ENCODE peak calls at places on chromosomes 11 and 22, in six cellular contexts. E, N, Y, L, U and Q are unnamed samples.

GRCh38 chr22:46297151-46297819 is 615 bp downstream of the GTSE1 start:
- DNase-seq in E (no peak), N (peak; percentile 54), Y (peak; percentile 30), L (no peak), U (no peak), Q (no peak)

GRCh38 chr11:127925430-127925829 is 661.9 kb downstream of the ETS1 start:
- DNase-seq in E (no peak), N (no peak), Y (no peak), L (no peak), U (no peak), Q (no peak)

GRCh38 chr22:38177926-38178604 is 3.6 kb downstream of the PLA2G6 start:
- DNase-seq in E (peak; percentile 82), N (peak; percentile 33), Y (peak; percentile 52), L (peak; percentile 45), U (peak; percentile 82), Q (no peak)

GRCh38 chr11:33575311-33575710 is 125.3 kb downstream of the C11orf91 start:
- DNase-seq in E (no peak), N (no peak), Y (no peak), L (no peak), U (no peak), Q (no peak)

GRCh38 chr11:129248618-129249017 is 56.5 kb upstream of the ARHGAP32 start:
- DNase-seq in E (no peak), N (no peak), Y (no peak), L (no peak), U (no peak), Q (no peak)

GRCh38 chr22:30564766-30565118 is 9.7 kb downstream of the GAL3ST1 start:
- DNase-seq in E (no peak), N (peak; percentile 52), Y (no peak), L (no peak), U (no peak), Q (no peak)

GRCh38 chr11:17629113-17629512 is 82.1 kb downstream of the OTOG start:
- DNase-seq in E (no peak), N (no peak), Y (no peak), L (peak; percentile 18), U (no peak), Q (no peak)

GRCh38 chr22:42939941-42940653 is 74.9 kb downstream of the PACSIN2 start:
- DNase-seq in E (peak; percentile 78), N (no peak), Y (no peak), L (peak; percentile 69), U (no peak), Q (no peak)

GRCh38 chr22:49142281-49142680 is 685.4 kb downstream of the BRD1 start:
- DNase-seq in E (no peak), N (no peak), Y (no peak), L (no peak), U (no peak), Q (peak; percentile 41)

GRCh38 chr11:46686886-46687810 is 13.3 kb downstream of the ARHGAP1 start:
- DNase-seq in E (no peak), N (no peak), Y (no peak), L (no peak), U (no peak), Q (no peak)

GRCh38 chr11:111905391-111905790 is 6.2 kb downstream of the CRYAB start:
- DNase-seq in E (no peak), N (no peak), Y (no peak), L (no peak), U (no peak), Q (no peak)

GRCh38 chr11:95121687-95122086 is 32.0 kb downstream of the ENDOD1 start:
- DNase-seq in E (no peak), N (no peak), Y (no peak), L (no peak), U (no peak), Q (no peak)

GRCh38 chr11:78551066-78551465 is 23.6 kb downstream of the NARS2 start:
- DNase-seq in E (no peak), N (no peak), Y (no peak), L (no peak), U (no peak), Q (no peak)

GRCh38 chr11:121907379-121907778 is 208.6 kb downstream of the BLID start:
- DNase-seq in E (no peak), N (no peak), Y (no peak), L (no peak), U (no peak), Q (no peak)

GRCh38 chr11:7485136-7485853 is at the start of gene OLFML1:
- DNase-seq in E (no peak), N (no peak), Y (no peak), L (no peak), U (no peak), Q (no peak)

GRCh38 chr11:7484645-7485044 is 661 bp upstream of the OLFML1 start:
- DNase-seq in E (no peak), N (peak; percentile 64), Y (no peak), L (no peak), U (no peak), Q (no peak)

GRCh38 chr11:7486731-7487130 is 1.4 kb downstream of the OLFML1 start:
- DNase-seq in E (no peak), N (no peak), Y (no peak), L (no peak), U (no peak), Q (no peak)

GRCh38 chr11:7487360-7487759 is 2.1 kb downstream of the OLFML1 start:
- DNase-seq in E (no peak), N (no peak), Y (no peak), L (no peak), U (no peak), Q (no peak)

DNA sequence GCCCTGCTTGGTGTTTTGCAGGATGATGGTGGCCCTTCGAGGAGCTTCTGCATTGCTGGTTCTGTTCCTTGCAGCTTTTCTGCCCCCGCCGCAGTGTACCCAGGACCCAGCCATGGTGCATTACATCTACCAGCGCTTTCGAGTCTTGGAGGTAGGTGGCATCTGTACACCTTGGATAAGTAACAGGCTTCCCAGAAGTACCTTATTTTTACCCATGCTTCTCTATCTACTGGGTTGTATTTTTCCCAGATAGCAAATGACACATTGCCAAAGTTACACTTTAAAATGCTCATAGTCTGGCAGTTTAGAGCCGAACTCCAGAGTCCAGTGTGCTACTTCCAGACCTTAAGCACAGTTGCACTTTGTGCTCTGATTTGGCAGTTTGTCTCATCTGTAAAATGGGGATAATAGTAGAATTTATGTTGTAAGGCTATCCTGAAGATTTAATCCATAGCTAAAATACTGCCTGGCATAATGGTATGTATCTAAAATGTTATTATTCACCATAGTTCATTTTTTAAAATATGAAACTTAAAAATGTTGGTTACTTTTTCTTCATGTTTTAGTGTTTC is 634 bp downstream of the OLFML1 start:
- DNase-seq in E (no peak), N (no peak), Y (no peak), L (no peak), U (no peak), Q (no peak)
- H3K4me3 ChIP-seq in E (no peak overlapping the region), N (no peak overlapping the region), Y (no peak overlapping the region), L (peak overlapping the region; percentile 43), U (peak overlapping the region; percentile 40), Q (peak overlapping the region; percentile 5)

GRCh38 chr11:14906614-14907392 is 14.8 kb upstream of the CYP2R1 start:
- DNase-seq in E (no peak), N (no peak), Y (no peak), L (no peak), U (no peak), Q (peak; percentile 72)

GRCh38 chr11:14905104-14906033 is 13.3 kb upstream of the CYP2R1 start:
- DNase-seq in E (no peak), N (peak; percentile 93), Y (no peak), L (peak; percentile 43), U (peak; percentile 72), Q (peak; percentile 93)

GRCh38 chr11:14907411-14908213 is 15.6 kb upstream of the CYP2R1 start:
- DNase-seq in E (no peak), N (peak; percentile 82), Y (peak; percentile 87), L (peak; percentile 90), U (peak; percentile 82), Q (peak; percentile 96)

GRCh38 chr11:14904745-14905103 is 12.7 kb upstream of the CYP2R1 start:
- DNase-seq in E (no peak), N (peak; percentile 87), Y (no peak), L (peak; percentile 78), U (peak; percentile 88), Q (peak; percentile 97)

DNA sequence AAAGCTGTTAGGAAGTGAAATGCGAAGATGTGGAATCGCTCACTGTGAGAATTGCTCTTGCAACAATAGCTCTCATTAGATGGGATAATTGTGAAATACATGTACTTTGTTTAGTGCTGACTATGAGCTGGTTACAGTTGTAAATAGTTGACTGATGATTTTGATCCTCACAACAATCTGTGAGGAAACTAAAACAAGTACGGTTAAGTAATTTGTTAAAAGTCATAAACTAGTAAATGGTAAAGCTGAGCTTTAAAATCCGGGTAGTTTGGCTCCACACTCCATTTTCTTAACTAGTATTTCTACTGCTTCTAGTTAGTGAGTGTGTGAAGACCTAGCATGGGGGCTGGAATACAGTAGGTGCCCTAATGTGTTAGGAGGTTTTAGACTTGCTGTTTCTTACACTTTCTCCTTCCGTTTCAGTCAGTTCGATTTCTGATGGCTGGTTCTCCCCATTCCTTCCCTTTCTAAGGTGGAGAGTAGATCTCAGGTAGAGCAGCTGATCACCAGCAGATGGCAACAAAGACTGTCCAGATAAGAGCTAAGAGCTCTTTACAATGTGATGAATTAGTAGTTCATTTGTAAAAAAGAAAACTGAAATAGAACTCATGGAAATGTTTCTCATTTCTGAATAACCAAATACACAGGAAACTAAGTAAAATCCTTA is 16.3 kb upstream of the CYP2R1 start:
- DNase-seq in E (peak; percentile 51), N (peak; percentile 70), Y (peak; percentile 59), L (no peak), U (no peak), Q (no peak)
- TF ChIP-seq POLR2AphosphoS5 in E (no peak), N (no peak), Y (no peak), L (no peak), U (no peak), Q (no peak)

GRCh38 chr11:67611165-67611564 is 4.4 kb downstream of the NDUFV1 start:
- DNase-seq in E (no peak), N (no peak), Y (no peak), L (no peak), U (no peak), Q (peak; percentile 78)
- H3K4me1 ChIP-seq in E (peaks cover 29% of the 10 kb centered on the region), N (peaks cover 20% of the 10 kb centered on the region), Y (peaks cover 87% of the 10 kb centered on the region), L (peaks cover 45% of the 10 kb centered on the region), U (peaks cover 26% of the 10 kb centered on the region), Q (peaks cover 69% of the 10 kb centered on the region)

GRCh38 chr11:86201371-86201770 is 43.2 kb upstream of the EED start:
- DNase-seq in E (no peak), N (no peak), Y (no peak), L (no peak), U (no peak), Q (no peak)
- H3K4me3 ChIP-seq in E (no peak overlapping the region), N (no peak overlapping the region), Y (no peak overlapping the region), L (no peak overlapping the region), U (no peak overlapping the region), Q (no peak overlapping the region)

DNA sequence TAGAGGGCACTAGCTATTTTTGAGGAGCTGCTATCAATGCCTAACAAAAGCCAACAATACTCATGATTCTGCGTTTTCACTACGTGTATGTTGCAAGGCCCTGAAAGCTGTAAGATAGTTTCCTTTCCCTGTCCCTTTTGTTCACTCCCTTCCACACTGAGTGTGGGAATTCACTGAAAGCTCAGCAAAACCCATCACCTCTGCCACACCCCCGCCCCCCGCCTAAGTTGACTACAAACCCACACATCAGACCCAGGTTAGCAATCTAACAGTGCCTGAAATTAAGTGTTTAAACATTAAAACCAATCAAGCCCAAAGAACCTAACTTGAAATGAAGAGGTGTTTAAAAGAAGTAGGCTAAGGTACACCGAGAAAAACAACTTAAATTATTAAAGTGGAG is 6.1 kb upstream of the LDLRAD3 start:
- DNase-seq in E (no peak), N (no peak), Y (no peak), L (no peak), U (no peak), Q (no peak)
- TF ChIP-seq POLR2AphosphoS5 in E (no peak), N (no peak), Y (no peak), L (no peak), U (no peak), Q (no peak)